ENCODE peak calls at places on chromosome 12, in five cellular contexts. W, B, D, C and F are unnamed samples. For H3K9me3, the result is how much of the 10 kb centered on the place peaks cover.

GRCh38 chr12:125773033-125773432 is 707.8 kb downstream of the AACS start:
- DNase-seq in W (peak), C (no peak), D (no peak), B (peak), F (peak)

GRCh38 chr12:62917939-62918338 is 17.0 kb downstream of the PPM1H start:
- DNase-seq in C (peak), B (no peak), W (no peak), D (no peak), F (no peak)

GRCh38 chr12:115623764-115624334 is 653.6 kb downstream of the MED13L start:
- DNase-seq in D (no peak), W (no peak), C (no peak), B (no peak), F (no peak)

GRCh38 chr12:113143959-113144358 is 5.6 kb upstream of the CFAP73 start:
- DNase-seq in D (no peak), C (no peak), B (no peak), W (no peak), F (no peak)

GRCh38 chr12:124371366-124371765 is 76.5 kb downstream of the RFLNA start:
- DNase-seq in W (no peak), B (no peak), C (no peak), D (no peak), F (no peak)

GRCh38 chr12:5171701-5172100 is 128.0 kb downstream of the KCNA5 start:
- DNase-seq in C (peak), W (peak), B (peak), D (no peak), F (peak)

GRCh38 chr12:6380141-6381121 is 3.5 kb upstream of the LTBR start:
- DNase-seq in W (no peak), B (no peak), C (peak), D (no peak), F (no peak)

GRCh38 chr12:30753761-30754382 is 879 bp downstream of the CAPRIN2 start:
- DNase-seq in B (no peak), W (no peak), D (no peak), C (peak), F (no peak)

GRCh38 chr12:52147367-52147972 is 44.3 kb downstream of the KRT80 start:
- DNase-seq in W (no peak), D (no peak), C (peak), B (peak), F (no peak)

GRCh38 chr12:118188690-118189371 is 52.9 kb downstream of the PEBP1 start:
- DNase-seq in C (peak), W (no peak), B (no peak), D (no peak), F (no peak)

GRCh38 chr12:120529641-120530314 is 820 bp upstream of the COQ5 start:
- DNase-seq in D (no peak), C (peak), W (peak), B (peak), F (peak)

GRCh38 chr12:116102019-116102418 is 175.5 kb downstream of the MED13L start:
- DNase-seq in W (no peak), D (no peak), C (no peak), B (no peak), F (peak)

GRCh38 chr12:127006972-127007371 is 1260.0 kb upstream of the TMEM132C start:
- DNase-seq in B (no peak), W (no peak), D (no peak), C (no peak), F (no peak)

GRCh38 chr12:119258149-119258548 is 76.4 kb upstream of the CCDC60 start:
- DNase-seq in C (no peak), B (no peak), D (no peak), W (no peak), F (peak)

GRCh38 chr12:82596484-82596883 is 90.2 kb upstream of the TMTC2 start:
- DNase-seq in C (no peak), W (no peak), B (no peak), D (no peak), F (no peak)

GRCh38 chr12:62722971-62723680 is 211.8 kb downstream of the PPM1H start:
- DNase-seq in B (no peak), W (no peak), C (peak), D (no peak), F (no peak)

GRCh38 chr12:68446379-68446778 is 114.2 kb upstream of the MDM1 start:
- DNase-seq in C (no peak), D (no peak), B (no peak), W (no peak), F (no peak)

GRCh38 chr12:68447807-68448138 is 115.6 kb upstream of the MDM1 start:
- DNase-seq in W (no peak), C (no peak), D (no peak), B (no peak), F (no peak)

GRCh38 chr12:68445836-68446235 is 113.7 kb upstream of the MDM1 start:
- DNase-seq in C (peak), W (no peak), D (no peak), B (no peak), F (no peak)

GRCh38 chr12:68449196-68449595 is 117.0 kb upstream of the MDM1 start:
- DNase-seq in D (no peak), C (no peak), W (no peak), B (no peak), F (no peak)

DNA sequence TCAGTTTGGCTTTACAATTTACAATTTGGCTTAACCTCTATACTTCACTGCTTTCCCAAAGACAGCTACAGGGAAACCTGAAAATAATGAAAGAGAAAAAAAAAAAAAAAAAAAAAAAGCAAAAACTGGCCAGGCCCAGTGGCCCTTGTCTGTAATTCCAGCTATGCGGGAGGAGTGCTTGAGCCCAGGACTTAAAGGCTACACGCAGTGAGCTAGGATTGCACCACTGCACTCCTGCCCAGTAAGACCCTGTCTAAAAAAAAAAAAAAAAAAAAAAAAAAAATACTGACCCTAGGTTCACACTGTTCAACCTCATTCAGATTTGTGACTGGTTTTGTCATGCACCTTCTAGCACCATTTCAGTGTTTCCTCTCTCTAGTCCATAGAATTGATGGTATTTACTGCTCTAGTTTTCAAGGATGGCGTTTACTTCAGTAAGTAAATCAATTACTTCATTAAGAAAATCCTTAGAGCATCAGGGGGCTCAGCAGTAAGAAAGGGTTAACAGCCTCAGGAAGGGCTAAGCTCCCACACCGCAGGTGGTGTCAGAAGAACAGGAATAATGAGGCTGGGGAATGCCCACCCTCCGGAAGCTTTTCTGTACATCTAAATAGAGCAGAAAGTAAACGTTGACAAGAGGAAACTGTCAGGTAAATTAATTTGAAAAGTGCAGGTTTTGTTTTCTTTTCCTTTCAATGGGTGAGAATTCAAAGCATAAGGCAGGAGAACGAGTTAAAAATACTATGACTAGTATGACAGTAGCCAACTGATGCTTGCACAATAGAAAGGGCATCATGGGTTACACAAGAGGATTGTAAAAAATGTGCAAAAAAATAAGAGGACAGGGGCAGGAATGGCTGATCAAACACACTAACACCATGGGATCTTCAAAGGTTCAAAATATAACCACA is 115.0 kb upstream of the MDM1 start:
- DNase-seq in D (no peak), C (no peak), W (peak), B (no peak), F (no peak)
- H3K9me3 ChIP-seq in D (under half), C (under half), W (under half), B (under half), F (under half)

GRCh38 chr12:1491983-1492697 is 102.2 kb downstream of the FBXL14 start:
- DNase-seq in C (no peak), D (no peak), B (no peak), W (no peak), F (no peak)

GRCh38 chr12:1494856-1495255 is 99.5 kb downstream of the FBXL14 start:
- DNase-seq in C (no peak), B (no peak), D (no peak), W (no peak), F (no peak)

GRCh38 chr12:1493781-1494180 is 100.6 kb downstream of the FBXL14 start:
- DNase-seq in C (no peak), D (no peak), W (no peak), B (no peak), F (no peak)

DNA sequence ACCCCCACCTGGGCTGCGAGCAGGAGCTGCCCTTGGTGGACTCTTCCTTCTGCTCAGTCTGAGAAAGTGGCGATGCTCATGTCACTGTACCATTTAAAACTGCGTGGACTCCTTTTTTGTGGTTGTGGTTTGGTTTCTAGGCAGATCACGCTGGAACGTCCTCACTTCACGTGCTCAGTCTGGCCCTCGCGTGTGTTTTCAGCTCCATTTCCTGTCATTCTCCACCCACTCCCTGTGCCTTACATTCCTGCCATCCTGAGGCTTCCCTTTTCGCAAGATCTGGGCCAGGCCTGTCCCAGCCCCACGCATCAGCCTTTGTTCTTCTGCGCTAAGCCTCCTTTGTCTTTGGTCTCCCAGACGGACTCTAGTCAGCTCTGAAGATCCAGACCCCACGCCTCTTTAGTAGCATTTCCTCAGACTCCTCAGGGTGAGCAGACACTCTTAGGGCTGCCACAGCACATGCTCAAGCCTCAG is 105.4 kb downstream of the FBXL14 start:
- DNase-seq in C (peak), D (peak), B (no peak), W (no peak), F (no peak)
- H3K27ac ChIP-seq in C (no peak), D (peak), B (no peak), W (peak), F (no peak)

GRCh38 chr12:60035835-60036234 is 440.0 kb downstream of the SLC16A7 start:
- DNase-seq in D (no peak), C (peak), B (no peak), W (no peak), F (no peak)
- TF ChIP-seq CTCF in D (no peak), C (no peak), B (no peak), W (no peak), F (no peak)

GRCh38 chr12:132289356-132290202 is 39.8 kb downstream of the GALNT9 start:
- DNase-seq in C (no peak), D (no peak), B (peak), W (peak), F (peak)

GRCh38 chr12:132292328-132293319 is 36.8 kb downstream of the GALNT9 start:
- DNase-seq in D (no peak), W (no peak), C (no peak), B (no peak), F (no peak)

GRCh38 chr12:132288516-132289188 is 40.7 kb downstream of the GALNT9 start:
- DNase-seq in W (no peak), B (no peak), C (no peak), D (no peak), F (no peak)

GRCh38 chr12:132291402-132292175 is 37.8 kb downstream of the GALNT9 start:
- DNase-seq in B (no peak), D (no peak), W (no peak), C (no peak), F (no peak)

GRCh38 chr12:132290203-132290540 is 39.2 kb downstream of the GALNT9 start:
- DNase-seq in B (no peak), C (no peak), W (no peak), D (no peak), F (no peak)
- H3K9me3 ChIP-seq in B (under half), C (under half), W (under half), D (under half), F (under half)